ENCODE peak calls at places on chromosome 22, in four cellular contexts. Q is foreskin fibroblast, T is GM06990, P is mucosa of descending colon. O is an unnamed sample.

GRCh38 chr22:39405346-39406085 is 5.9 kb downstream of the TAB1 start:
- DNase-seq in Q (peak), T (no peak), P (peak), O (no peak)

GRCh38 chr22:18059991-18060390 is 17.8 kb upstream of the PEX26 start:
- DNase-seq in Q (no peak), T (no peak), P (no peak), O (no peak)

GRCh38 chr22:18931905-18932652 is 4.0 kb downstream of the PRODH start:
- DNase-seq in Q (no peak), T (no peak), P (no peak), O (no peak)

GRCh38 chr22:45869448-45869847 is 107.5 kb downstream of the WNT7B start:
- DNase-seq in Q (no peak), T (no peak), P (no peak), O (no peak)

GRCh38 chr22:50625568-50626313 is 2.2 kb downstream of the ARSA start:
- DNase-seq in Q (no peak), T (no peak), P (no peak), O (no peak)

GRCh38 chr22:29207231-29207550 is 1.5 kb downstream of the EMID1 start:
- DNase-seq in Q (no peak), T (no peak), P (no peak), O (no peak)

GRCh38 chr22:39417641-39418040 is 18.1 kb downstream of the TAB1 start:
- DNase-seq in Q (no peak), T (no peak), P (peak), O (no peak)

GRCh38 chr22:39653787-39654077 is 83.2 kb downstream of the CACNA1I start:
- DNase-seq in Q (no peak), T (no peak), P (no peak), O (no peak)

GRCh38 chr22:45358127-45358526 is 48.4 kb downstream of the FAM118A start:
- DNase-seq in Q (no peak), T (no peak), P (no peak), O (no peak)

DNA sequence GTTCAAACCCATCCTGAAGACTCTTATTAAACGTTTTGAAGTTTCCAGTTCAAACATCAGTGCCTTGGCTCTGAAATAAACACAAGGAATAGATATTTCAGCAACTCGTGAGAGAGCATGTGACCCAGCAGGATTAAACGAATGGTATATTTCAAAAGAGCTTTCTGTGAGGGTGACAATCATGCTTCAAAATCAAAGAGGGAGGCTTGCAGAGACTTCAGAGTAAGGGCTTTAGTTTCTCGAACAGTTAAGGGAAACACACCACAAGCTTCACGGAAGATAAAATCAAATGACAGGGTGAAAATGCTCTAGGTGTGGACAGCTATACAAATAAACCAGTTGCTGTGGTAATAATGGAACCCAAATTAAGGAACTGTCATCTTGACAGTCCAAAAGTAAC is 1.4 kb downstream of the HPS4 start:
- DNase-seq in Q (no peak), T (no peak), P (no peak), O (no peak)
- H3K4me3 ChIP-seq in Q (no peak), T (no peak), P (no peak), O (peak)

GRCh38 chr22:32866953-32867352 is 65.4 kb downstream of the TIMP3 start:
- DNase-seq in Q (no peak), T (no peak), P (no peak), O (no peak)
- TF ChIP-seq CTCF in Q (no peak), T (no peak), P (no peak), O (no peak)

GRCh38 chr22:23857606-23858483 is at the start of gene SLC2A11:
- DNase-seq in Q (peak), T (peak), P (peak), O (peak)
- H3K4me3 ChIP-seq in Q (peak), T (peak), P (peak), O (peak)

DNA sequence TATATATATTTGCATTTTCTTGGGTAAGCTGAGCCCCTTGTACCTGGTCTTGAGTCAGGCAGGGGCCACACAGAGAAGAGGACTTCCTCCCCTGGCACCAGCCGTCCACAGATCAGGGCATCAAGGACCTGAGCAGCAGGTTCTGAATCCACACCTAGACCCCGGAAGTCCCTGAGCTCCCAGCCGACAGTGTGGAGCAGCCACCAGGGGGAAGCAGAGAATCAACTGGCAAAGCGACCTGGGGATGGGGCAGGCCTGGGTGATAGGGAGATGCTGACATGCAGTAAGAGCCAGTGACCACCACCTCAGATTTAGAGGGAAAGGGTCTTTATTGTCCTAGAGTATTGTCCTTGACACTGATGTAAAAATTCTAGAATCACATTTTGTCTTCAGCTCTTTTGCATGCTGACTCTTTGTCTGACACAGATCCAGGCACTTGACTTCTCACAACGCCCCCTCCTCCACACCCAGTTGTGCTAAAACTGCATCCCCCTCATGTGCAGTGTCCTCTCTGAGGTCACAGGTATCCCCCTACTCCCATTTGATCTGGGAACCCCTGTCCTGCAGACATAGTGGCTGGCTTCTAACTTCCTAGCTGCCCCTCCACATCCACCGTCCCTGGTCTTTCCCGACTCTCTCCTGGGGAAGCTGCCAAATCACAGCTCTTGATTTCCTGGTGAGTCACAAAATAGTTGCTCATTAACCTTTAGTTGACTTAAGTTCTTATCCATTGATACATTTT is 109.3 kb downstream of the GGTLC2 start:
- DNase-seq in Q (no peak), T (peak), P (peak), O (peak)
- TF ChIP-seq CTCF in Q (peak), T (peak), P (peak), O (peak)

O was measured in GM12864.